ENCODE peak calls at places on chromosomes 4 and X, in six cellular contexts. One of them, this sample, is unnamed.

GRCh38 chr4:113278324-113278934 is 229.0 kb downstream of the ANK2 start:
- DNase-seq in NT2/D1: peak
- DNase-seq in suprapubic skin: peak
- DNase-seq in fibroblast of lung: peak
- DNase-seq in skeletal muscle cell: peak
- DNase-seq in left ventricle myocardium inferior: peak
- DNase-seq in this sample: no peak

GRCh38 chr4:43133566-43133965 is 241.1 kb downstream of the GRXCR1 start:
- DNase-seq in fibroblast of lung: no peak
- DNase-seq in NT2/D1: no peak
- DNase-seq in suprapubic skin: no peak
- DNase-seq in skeletal muscle cell: no peak
- DNase-seq in left ventricle myocardium inferior: no peak
- DNase-seq in this sample: no peak

GRCh38 chr4:110357521-110357920 is 118.4 kb upstream of the ENPEP start:
- DNase-seq in suprapubic skin: no peak
- DNase-seq in skeletal muscle cell: no peak
- DNase-seq in fibroblast of lung: no peak
- DNase-seq in NT2/D1: no peak
- DNase-seq in left ventricle myocardium inferior: no peak
- DNase-seq in this sample: no peak

GRCh38 chr4:156575430-156576073 is 396.0 kb downstream of the PDGFC start:
- DNase-seq in left ventricle myocardium inferior: no peak
- DNase-seq in NT2/D1: no peak
- DNase-seq in suprapubic skin: no peak
- DNase-seq in fibroblast of lung: no peak
- DNase-seq in skeletal muscle cell: peak
- DNase-seq in this sample: no peak

GRCh38 chr4:185774076-185774731 is 37.8 kb downstream of the SORBS2 start:
- DNase-seq in skeletal muscle cell: no peak
- DNase-seq in NT2/D1: no peak
- DNase-seq in left ventricle myocardium inferior: no peak
- DNase-seq in fibroblast of lung: no peak
- DNase-seq in suprapubic skin: no peak
- DNase-seq in this sample: no peak

GRCh38 chrX:151753313-151754041 is 18.9 kb downstream of the CNGA2 start:
- DNase-seq in suprapubic skin: peak
- DNase-seq in left ventricle myocardium inferior: peak
- DNase-seq in fibroblast of lung: peak
- DNase-seq in skeletal muscle cell: peak
- DNase-seq in NT2/D1: no peak
- DNase-seq in this sample: no peak

GRCh38 chr4:147777456-147778091 is 45.7 kb downstream of the ARHGAP10 start:
- DNase-seq in NT2/D1: no peak
- DNase-seq in left ventricle myocardium inferior: no peak
- DNase-seq in suprapubic skin: no peak
- DNase-seq in fibroblast of lung: no peak
- DNase-seq in skeletal muscle cell: no peak
- DNase-seq in this sample: no peak

GRCh38 chr4:108192056-108192455 is 23.3 kb upstream of the LEF1 start:
- DNase-seq in fibroblast of lung: no peak
- DNase-seq in NT2/D1: no peak
- DNase-seq in left ventricle myocardium inferior: no peak
- DNase-seq in skeletal muscle cell: no peak
- DNase-seq in suprapubic skin: no peak
- DNase-seq in this sample: no peak

GRCh38 chr4:74374561-74375327 is 9.8 kb downstream of the EREG start:
- DNase-seq in skeletal muscle cell: peak
- DNase-seq in NT2/D1: no peak
- DNase-seq in suprapubic skin: no peak
- DNase-seq in left ventricle myocardium inferior: no peak
- DNase-seq in fibroblast of lung: peak
- DNase-seq in this sample: no peak

GRCh38 chr4:26061248-26061986 is 147.4 kb downstream of the SMIM20 start:
- DNase-seq in NT2/D1: peak
- DNase-seq in fibroblast of lung: peak
- DNase-seq in left ventricle myocardium inferior: no peak
- DNase-seq in skeletal muscle cell: no peak
- DNase-seq in suprapubic skin: no peak
- DNase-seq in this sample: no peak

GRCh38 chr4:102780476-102781144 is 19.8 kb upstream of the MANBA start:
- DNase-seq in skeletal muscle cell: peak
- DNase-seq in NT2/D1: no peak
- DNase-seq in left ventricle myocardium inferior: no peak
- DNase-seq in suprapubic skin: no peak
- DNase-seq in fibroblast of lung: peak
- DNase-seq in this sample: no peak

GRCh38 chrX:118502121-118502794 is 6.6 kb downstream of the DOCK11 start:
- DNase-seq in fibroblast of lung: no peak
- DNase-seq in skeletal muscle cell: no peak
- DNase-seq in left ventricle myocardium inferior: no peak
- DNase-seq in suprapubic skin: no peak
- DNase-seq in NT2/D1: no peak
- DNase-seq in this sample: no peak

GRCh38 chrX:51802917-51803688 is 59.9 kb downstream of the GSPT2 start:
- DNase-seq in skeletal muscle cell: peak
- DNase-seq in NT2/D1: peak
- DNase-seq in left ventricle myocardium inferior: peak
- DNase-seq in suprapubic skin: peak
- DNase-seq in fibroblast of lung: peak
- DNase-seq in this sample: peak
- H3K4me3 ChIP-seq in skeletal muscle cell: peak
- H3K4me3 ChIP-seq in NT2/D1: peak
- H3K4me3 ChIP-seq in left ventricle myocardium inferior: peak
- H3K4me3 ChIP-seq in suprapubic skin: peak
- H3K4me3 ChIP-seq in fibroblast of lung: peak
- H3K4me3 ChIP-seq in this sample: peak

DNA sequence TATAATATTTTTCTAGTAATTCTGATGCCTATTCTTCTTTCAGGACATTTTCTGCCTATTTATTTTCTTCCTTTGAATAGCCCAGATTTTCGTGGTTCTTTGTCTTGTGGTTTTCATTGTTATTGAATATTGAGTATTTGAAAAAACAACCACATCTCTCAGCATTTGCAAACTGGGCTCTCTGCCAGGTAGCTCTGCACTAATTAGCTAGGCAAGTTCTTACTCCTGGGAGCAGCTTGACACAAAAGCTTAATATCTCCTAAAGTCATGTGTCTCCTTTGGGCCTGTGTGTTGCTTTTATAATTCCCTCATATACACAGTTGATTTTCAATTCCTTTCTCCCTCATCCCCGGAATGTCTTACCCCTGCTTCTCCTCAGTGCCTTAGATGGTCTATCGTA is 413.5 kb upstream of the GRIA3 start:
- DNase-seq in skeletal muscle cell: no peak
- DNase-seq in left ventricle myocardium inferior: no peak
- DNase-seq in suprapubic skin: no peak
- DNase-seq in NT2/D1: no peak
- DNase-seq in fibroblast of lung: no peak
- DNase-seq in this sample: no peak
- H3K4me3 ChIP-seq in skeletal muscle cell: no peak
- H3K4me3 ChIP-seq in left ventricle myocardium inferior: no peak
- H3K4me3 ChIP-seq in suprapubic skin: no peak
- H3K4me3 ChIP-seq in NT2/D1: no peak
- H3K4me3 ChIP-seq in fibroblast of lung: no peak
- H3K4me3 ChIP-seq in this sample: no peak

DNA sequence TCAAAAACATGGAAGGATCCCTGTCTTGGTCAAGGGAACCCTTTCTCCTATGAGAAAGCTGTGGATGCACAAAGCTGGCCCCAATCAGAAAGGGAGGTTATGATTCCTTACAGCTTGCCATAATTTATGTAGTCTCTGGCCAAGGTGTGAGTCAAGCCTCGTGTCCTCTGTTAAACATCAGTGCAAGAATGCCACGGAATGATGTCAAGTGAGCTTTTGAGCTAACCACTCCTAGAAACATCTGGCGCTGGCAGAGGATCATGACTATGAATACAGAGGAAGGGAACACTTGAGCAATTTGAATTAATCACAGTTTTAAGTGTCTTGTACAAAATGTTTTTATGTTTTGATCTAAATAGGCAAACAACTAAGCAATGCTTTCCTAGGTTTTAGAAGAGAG is 51.5 kb upstream of the RAP2C start:
- DNase-seq in left ventricle myocardium inferior: peak
- DNase-seq in fibroblast of lung: peak
- DNase-seq in suprapubic skin: peak
- DNase-seq in skeletal muscle cell: peak
- DNase-seq in NT2/D1: no peak
- DNase-seq in this sample: no peak
- H3K4me3 ChIP-seq in left ventricle myocardium inferior: no peak
- H3K4me3 ChIP-seq in fibroblast of lung: no peak
- H3K4me3 ChIP-seq in suprapubic skin: peak
- H3K4me3 ChIP-seq in skeletal muscle cell: no peak
- H3K4me3 ChIP-seq in NT2/D1: no peak
- H3K4me3 ChIP-seq in this sample: no peak

GRCh38 chr4:158169516-158169915 is 3.3 kb downstream of the GASK1B start:
- DNase-seq in NT2/D1: no peak
- DNase-seq in skeletal muscle cell: no peak
- DNase-seq in suprapubic skin: no peak
- DNase-seq in left ventricle myocardium inferior: no peak
- DNase-seq in fibroblast of lung: no peak
- DNase-seq in this sample: no peak
- H3K4me3 ChIP-seq in NT2/D1: no peak
- H3K4me3 ChIP-seq in skeletal muscle cell: peak
- H3K4me3 ChIP-seq in suprapubic skin: peak
- H3K4me3 ChIP-seq in left ventricle myocardium inferior: peak
- H3K4me3 ChIP-seq in fibroblast of lung: peak
- H3K4me3 ChIP-seq in this sample: no peak

GRCh38 chrX:21940356-21940829 is at the start of gene SMS:
- DNase-seq in left ventricle myocardium inferior: peak
- DNase-seq in suprapubic skin: peak
- DNase-seq in fibroblast of lung: peak
- DNase-seq in skeletal muscle cell: no peak
- DNase-seq in NT2/D1: peak
- DNase-seq in this sample: peak

GRCh38 chrX:21946925-21947641 is 6.6 kb downstream of the SMS start:
- DNase-seq in fibroblast of lung: no peak
- DNase-seq in left ventricle myocardium inferior: no peak
- DNase-seq in NT2/D1: peak
- DNase-seq in suprapubic skin: no peak
- DNase-seq in skeletal muscle cell: no peak
- DNase-seq in this sample: no peak

GRCh38 chrX:21947671-21948070 is 7.2 kb downstream of the SMS start:
- DNase-seq in skeletal muscle cell: no peak
- DNase-seq in suprapubic skin: no peak
- DNase-seq in fibroblast of lung: no peak
- DNase-seq in NT2/D1: no peak
- DNase-seq in left ventricle myocardium inferior: no peak
- DNase-seq in this sample: no peak

GRCh38 chrX:21944136-21944615 is 3.7 kb downstream of the SMS start:
- DNase-seq in NT2/D1: no peak
- DNase-seq in suprapubic skin: no peak
- DNase-seq in left ventricle myocardium inferior: no peak
- DNase-seq in skeletal muscle cell: no peak
- DNase-seq in fibroblast of lung: no peak
- DNase-seq in this sample: no peak

DNA sequence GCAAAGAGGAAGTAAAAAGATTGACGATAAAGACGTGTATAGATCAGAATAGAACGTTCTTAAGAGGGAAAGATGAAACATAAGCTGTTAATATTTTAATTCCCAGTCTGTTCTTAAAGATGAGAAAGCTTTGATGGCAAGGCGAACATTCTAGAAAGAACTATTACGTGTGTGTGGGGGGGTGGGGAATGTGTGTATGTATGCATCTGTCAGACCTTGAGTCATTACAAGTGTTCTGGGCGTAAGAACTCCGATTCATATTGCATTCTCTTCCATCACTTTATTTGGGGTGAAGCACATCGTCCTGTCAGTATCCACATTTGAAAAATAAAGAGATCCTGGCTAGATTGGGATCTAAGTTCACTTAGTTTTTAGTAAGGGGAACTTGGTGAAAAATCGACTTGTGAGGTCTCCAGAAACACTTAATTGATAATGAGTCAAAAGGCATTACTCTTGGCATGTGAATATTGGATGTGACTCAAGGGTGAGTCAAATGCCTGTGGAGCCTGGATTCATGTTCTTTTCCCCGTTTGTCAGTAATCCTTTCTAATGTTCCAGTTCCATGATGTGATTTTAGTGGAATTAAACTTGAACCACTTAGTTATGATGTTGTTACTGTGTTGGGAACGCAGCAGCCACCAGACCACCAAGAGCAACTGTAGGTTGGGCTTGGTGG is 3.1 kb downstream of the SMS start:
- DNase-seq in suprapubic skin: no peak
- DNase-seq in NT2/D1: no peak
- DNase-seq in skeletal muscle cell: peak
- DNase-seq in fibroblast of lung: peak
- DNase-seq in left ventricle myocardium inferior: no peak
- DNase-seq in this sample: no peak
- H3K4me3 ChIP-seq in suprapubic skin: no peak
- H3K4me3 ChIP-seq in NT2/D1: no peak
- H3K4me3 ChIP-seq in skeletal muscle cell: no peak
- H3K4me3 ChIP-seq in fibroblast of lung: no peak
- H3K4me3 ChIP-seq in left ventricle myocardium inferior: no peak
- H3K4me3 ChIP-seq in this sample: no peak

GRCh38 chrX:103608305-103608963 is 671 bp downstream of the TCEAL3 start:
- DNase-seq in fibroblast of lung: no peak
- DNase-seq in left ventricle myocardium inferior: no peak
- DNase-seq in NT2/D1: no peak
- DNase-seq in skeletal muscle cell: no peak
- DNase-seq in suprapubic skin: peak
- DNase-seq in this sample: no peak
- H3K4me3 ChIP-seq in fibroblast of lung: peak
- H3K4me3 ChIP-seq in left ventricle myocardium inferior: peak
- H3K4me3 ChIP-seq in NT2/D1: peak
- H3K4me3 ChIP-seq in skeletal muscle cell: peak
- H3K4me3 ChIP-seq in suprapubic skin: peak
- H3K4me3 ChIP-seq in this sample: peak

GRCh38 chr4:168569066-168569908 is 72.4 kb downstream of the PALLD start:
- DNase-seq in fibroblast of lung: no peak
- DNase-seq in left ventricle myocardium inferior: no peak
- DNase-seq in suprapubic skin: no peak
- DNase-seq in skeletal muscle cell: no peak
- DNase-seq in NT2/D1: no peak
- DNase-seq in this sample: no peak

GRCh38 chr4:168564024-168564423 is 67.2 kb downstream of the PALLD start:
- DNase-seq in fibroblast of lung: no peak
- DNase-seq in NT2/D1: no peak
- DNase-seq in suprapubic skin: no peak
- DNase-seq in skeletal muscle cell: no peak
- DNase-seq in left ventricle myocardium inferior: no peak
- DNase-seq in this sample: no peak

GRCh38 chr4:168569909-168570276 is 73.0 kb downstream of the PALLD start:
- DNase-seq in suprapubic skin: no peak
- DNase-seq in fibroblast of lung: no peak
- DNase-seq in skeletal muscle cell: no peak
- DNase-seq in left ventricle myocardium inferior: no peak
- DNase-seq in NT2/D1: no peak
- DNase-seq in this sample: no peak

GRCh38 chr4:168562021-168562691 is 65.3 kb downstream of the PALLD start:
- DNase-seq in suprapubic skin: no peak
- DNase-seq in skeletal muscle cell: no peak
- DNase-seq in left ventricle myocardium inferior: no peak
- DNase-seq in NT2/D1: no peak
- DNase-seq in fibroblast of lung: no peak
- DNase-seq in this sample: no peak

GRCh38 chr4:168566736-168567135 is 69.9 kb downstream of the PALLD start:
- DNase-seq in suprapubic skin: no peak
- DNase-seq in fibroblast of lung: no peak
- DNase-seq in NT2/D1: no peak
- DNase-seq in left ventricle myocardium inferior: no peak
- DNase-seq in skeletal muscle cell: no peak
- DNase-seq in this sample: no peak
- H3K4me3 ChIP-seq in suprapubic skin: no peak
- H3K4me3 ChIP-seq in fibroblast of lung: no peak
- H3K4me3 ChIP-seq in NT2/D1: no peak
- H3K4me3 ChIP-seq in left ventricle myocardium inferior: no peak
- H3K4me3 ChIP-seq in skeletal muscle cell: no peak
- H3K4me3 ChIP-seq in this sample: no peak